ENCODE peak calls at places on chromosome 10, in six cellular contexts. K is endothelial cell; A is CD8-positive, alpha-beta T cell; S is NB4; B is AG04450; H is fibroblast of lung. X is an unnamed sample.

GRCh38 chr10:69956833-69957230 is 95.8 kb upstream of the MACROH2A2 start:
- DNase-seq in K (no peak), A (peak), S (no peak), B (no peak), H (no peak), X (no peak)

GRCh38 chr10:84208023-84208422 is 13.7 kb downstream of the CDHR1 start:
- DNase-seq in K (no peak), A (no peak), S (no peak), B (no peak), H (no peak), X (no peak)

GRCh38 chr10:30027057-30028005 is 32.1 kb downstream of the JCAD start:
- DNase-seq in K (no peak), A (peak), S (peak), B (no peak), H (no peak), X (no peak)

GRCh38 chr10:100890696-100891271 is 22.0 kb upstream of the SLF2 start:
- DNase-seq in K (no peak), A (peak), S (peak), B (peak), H (peak), X (no peak)

GRCh38 chr10:35545878-35546631 is 59.1 kb upstream of the GJD4 start:
- DNase-seq in K (no peak), A (no peak), S (no peak), B (no peak), H (peak), X (no peak)

GRCh38 chr10:31961264-31961663 is 32.6 kb upstream of the ARHGAP12 start:
- DNase-seq in K (no peak), A (no peak), S (no peak), B (no peak), H (no peak), X (no peak)

GRCh38 chr10:3909339-3909738 is 124.3 kb upstream of the KLF6 start:
- DNase-seq in K (no peak), A (no peak), S (no peak), B (no peak), H (no peak), X (no peak)

GRCh38 chr10:75398630-75399460 is 2.7 kb downstream of the ZNF503 start:
- DNase-seq in K (peak), A (no peak), S (no peak), B (no peak), H (peak), X (no peak)

GRCh38 chr10:88254091-88254490 is 329.0 kb downstream of the RNLS start:
- DNase-seq in K (no peak), A (no peak), S (peak), B (no peak), H (peak), X (no peak)

GRCh38 chr10:101566333-101567164 is 21.5 kb downstream of the POLL start:
- DNase-seq in K (peak), A (no peak), S (no peak), B (no peak), H (no peak), X (no peak)

GRCh38 chr10:79436066-79436849 is 9.2 kb downstream of the ZCCHC24 start:
- DNase-seq in K (no peak), A (no peak), S (no peak), B (no peak), H (no peak), X (no peak)

GRCh38 chr10:44995914-44996633 is 4.6 kb upstream of the ZNF22 start:
- DNase-seq in K (no peak), A (no peak), S (peak), B (no peak), H (peak), X (no peak)

GRCh38 chr10:43312612-43313011 is 45.7 kb upstream of the RASGEF1A start:
- DNase-seq in K (no peak), A (no peak), S (no peak), B (no peak), H (no peak), X (no peak)

GRCh38 chr10:44249490-44249889 is 135.4 kb downstream of the CXCL12 start:
- DNase-seq in K (no peak), A (no peak), S (no peak), B (no peak), H (no peak), X (no peak)

GRCh38 chr10:19891429-19891828 is 75.2 kb downstream of the PLXDC2 start:
- DNase-seq in K (no peak), A (no peak), S (no peak), B (no peak), H (no peak), X (no peak)

GRCh38 chr10:85655394-85655793 is 711.2 kb downstream of the GRID1 start:
- DNase-seq in K (no peak), A (no peak), S (no peak), B (no peak), H (no peak), X (no peak)

GRCh38 chr10:31018977-31019376 is 12.7 kb downstream of the ZNF438 start:
- DNase-seq in K (no peak), A (no peak), S (no peak), B (no peak), H (no peak), X (no peak)

GRCh38 chr10:47364911-47365310 is 16.7 kb downstream of the RBP3 start:
- DNase-seq in K (no peak), A (no peak), S (no peak), B (no peak), H (no peak), X (no peak)

GRCh38 chr10:24202181-24202570 is 6.8 kb upstream of the KIAA1217 start:
- DNase-seq in K (no peak), A (no peak), S (no peak), B (no peak), H (no peak), X (no peak)

GRCh38 chr10:59366310-59366709 is 4.0 kb upstream of the FAM13C start:
- DNase-seq in K (peak), A (no peak), S (no peak), B (no peak), H (no peak), X (no peak)

GRCh38 chr10:114103286-114103685 is 59.6 kb downstream of the ADRB1 start:
- DNase-seq in K (no peak), A (no peak), S (peak), B (peak), H (peak), X (no peak)

GRCh38 chr10:124298891-124299290 is 119.8 kb downstream of the OAT start:
- DNase-seq in K (no peak), A (no peak), S (no peak), B (no peak), H (no peak), X (no peak)

GRCh38 chr10:98269435-98269912 is 1.5 kb upstream of the LOXL4 start:
- DNase-seq in K (no peak), A (no peak), S (no peak), B (peak), H (peak), X (peak)

GRCh38 chr10:118259288-118259906 is 82.7 kb downstream of the FAM204A start:
- DNase-seq in K (peak), A (no peak), S (peak), B (no peak), H (peak), X (no peak)

GRCh38 chr10:550665-551460 is 138.6 kb downstream of the DIP2C start:
- DNase-seq in K (no peak), A (no peak), S (no peak), B (no peak), H (no peak), X (no peak)

GRCh38 chr10:20954519-20954918 is 57.4 kb upstream of the NEBL start:
- DNase-seq in K (no peak), A (no peak), S (no peak), B (no peak), H (no peak), X (no peak)

GRCh38 chr10:42640610-42641229 is 2.4 kb upstream of the ZNF33B start:
- DNase-seq in K (no peak), A (no peak), S (no peak), B (no peak), H (no peak), X (no peak)

GRCh38 chr10:44039599-44039998 is 345.3 kb downstream of the CXCL12 start:
- DNase-seq in K (no peak), A (no peak), S (no peak), B (no peak), H (no peak), X (no peak)

GRCh38 chr10:69756279-69756678 is 45.4 kb upstream of the COL13A1 start:
- DNase-seq in K (no peak), A (no peak), S (no peak), B (no peak), H (no peak), X (no peak)

GRCh38 chr10:86732771-86733170 is 23.6 kb upstream of the BMPR1A start:
- DNase-seq in K (no peak), A (no peak), S (no peak), B (no peak), H (no peak), X (no peak)

GRCh38 chr10:102243304-102243703 is 2.0 kb upstream of the PITX3 start:
- DNase-seq in K (no peak), A (no peak), S (no peak), B (no peak), H (peak), X (no peak)

GRCh38 chr10:1654811-1655356 is 82.4 kb downstream of the ADARB2 start:
- DNase-seq in K (no peak), A (no peak), S (no peak), B (no peak), H (no peak), X (no peak)

GRCh38 chr10:97724341-97724941 is 10.9 kb downstream of the MARVELD1 start:
- DNase-seq in K (no peak), A (no peak), S (peak), B (no peak), H (peak), X (no peak)

GRCh38 chr10:117163061-117163953 is 25.2 kb upstream of the VAX1 start:
- DNase-seq in K (peak), A (no peak), S (no peak), B (no peak), H (no peak), X (no peak)

GRCh38 chr10:46272863-46273415 is 13.9 kb upstream of the ANTXRL start:
- DNase-seq in K (no peak), A (peak), S (no peak), B (no peak), H (no peak), X (no peak)

DNA sequence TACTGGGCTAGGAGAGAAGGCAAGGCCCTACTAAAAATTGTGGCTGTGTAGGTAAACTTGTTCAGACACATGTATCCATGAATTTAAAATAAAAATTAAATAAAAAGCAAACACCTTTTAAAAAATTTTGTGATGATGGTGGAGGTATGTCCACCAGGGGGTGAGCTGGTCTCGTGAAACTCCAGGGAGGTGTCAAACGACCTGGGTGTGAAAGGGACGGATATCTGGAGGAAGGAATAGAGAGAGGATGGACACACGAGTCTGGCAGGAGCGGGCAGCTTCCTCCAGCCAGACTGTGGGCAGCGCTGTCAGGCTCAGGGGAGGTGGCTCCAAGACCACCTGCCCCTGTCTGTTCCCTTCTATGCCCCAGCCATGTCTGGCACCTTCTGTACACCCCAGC is 34.8 kb upstream of the DMBT1 start:
- DNase-seq in K (peak), A (no peak), S (peak), B (no peak), H (no peak), X (no peak)
- TF ChIP-seq CTCF in K (peak), A (no peak), S (peak), B (no peak), H (no peak), X (no peak)

GRCh38 chr10:94075521-94075920 is 81.8 kb downstream of the PLCE1 start:
- DNase-seq in K (no peak), A (no peak), S (no peak), B (no peak), H (no peak), X (no peak)

GRCh38 chr10:94074462-94074861 is 80.7 kb downstream of the PLCE1 start:
- DNase-seq in K (no peak), A (no peak), S (no peak), B (no peak), H (no peak), X (no peak)

GRCh38 chr10:94080108-94080507 is 86.4 kb downstream of the PLCE1 start:
- DNase-seq in K (no peak), A (no peak), S (no peak), B (no peak), H (no peak), X (no peak)

GRCh38 chr10:94077042-94077441 is 83.3 kb downstream of the PLCE1 start:
- DNase-seq in K (no peak), A (no peak), S (no peak), B (no peak), H (no peak), X (no peak)

GRCh38 chr10:94076325-94076841 is 82.7 kb downstream of the PLCE1 start:
- DNase-seq in K (no peak), A (no peak), S (no peak), B (peak), H (peak), X (no peak)
- TF ChIP-seq CTCF in K (peak), A (no peak), S (no peak), B (peak), H (peak), X (no peak)

GRCh38 chr10:123102673-123103072 is 33.1 kb upstream of the HMX3 start:
- DNase-seq in K (no peak), A (no peak), S (no peak), B (no peak), H (no peak), X (no peak)
- TF ChIP-seq CTCF in K (no peak), A (no peak), S (no peak), B (no peak), H (no peak), X (no peak)

DNA sequence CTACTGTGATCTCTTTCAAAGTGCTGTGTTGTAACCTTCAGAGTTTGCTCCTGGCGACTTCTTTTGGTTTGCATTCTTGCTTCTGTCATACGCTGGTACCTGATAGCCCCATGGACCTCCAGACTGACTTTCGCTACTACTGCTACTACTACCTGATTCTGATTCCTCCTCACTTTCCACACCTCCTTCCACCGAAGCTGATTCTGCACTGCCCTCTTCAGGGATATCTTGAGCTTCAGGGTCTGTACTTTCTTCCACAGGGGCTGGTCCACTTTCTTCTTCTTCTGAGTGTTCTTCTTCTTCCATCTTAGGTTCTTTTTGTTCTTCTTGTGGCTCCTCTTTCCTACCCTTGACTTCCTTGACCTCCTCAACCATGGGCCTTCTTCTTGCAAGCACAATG is 992.4 kb downstream of the PCDH15 start:
- DNase-seq in K (no peak), A (no peak), S (no peak), B (no peak), H (no peak), X (no peak)
- TF ChIP-seq CTCF in K (no peak), A (no peak), S (no peak), B (no peak), H (no peak), X (no peak)

GRCh38 chr10:17062009-17062408 is 67.6 kb downstream of the CUBN start:
- DNase-seq in K (no peak), A (no peak), S (no peak), B (no peak), H (peak), X (no peak)

GRCh38 chr10:17061418-17061817 is 68.2 kb downstream of the CUBN start:
- DNase-seq in K (no peak), A (no peak), S (no peak), B (no peak), H (no peak), X (no peak)

GRCh38 chr10:17065273-17065672 is 64.3 kb downstream of the CUBN start:
- DNase-seq in K (no peak), A (no peak), S (no peak), B (no peak), H (no peak), X (no peak)

GRCh38 chr10:17064435-17064834 is 65.2 kb downstream of the CUBN start:
- DNase-seq in K (no peak), A (no peak), S (no peak), B (no peak), H (no peak), X (no peak)

DNA sequence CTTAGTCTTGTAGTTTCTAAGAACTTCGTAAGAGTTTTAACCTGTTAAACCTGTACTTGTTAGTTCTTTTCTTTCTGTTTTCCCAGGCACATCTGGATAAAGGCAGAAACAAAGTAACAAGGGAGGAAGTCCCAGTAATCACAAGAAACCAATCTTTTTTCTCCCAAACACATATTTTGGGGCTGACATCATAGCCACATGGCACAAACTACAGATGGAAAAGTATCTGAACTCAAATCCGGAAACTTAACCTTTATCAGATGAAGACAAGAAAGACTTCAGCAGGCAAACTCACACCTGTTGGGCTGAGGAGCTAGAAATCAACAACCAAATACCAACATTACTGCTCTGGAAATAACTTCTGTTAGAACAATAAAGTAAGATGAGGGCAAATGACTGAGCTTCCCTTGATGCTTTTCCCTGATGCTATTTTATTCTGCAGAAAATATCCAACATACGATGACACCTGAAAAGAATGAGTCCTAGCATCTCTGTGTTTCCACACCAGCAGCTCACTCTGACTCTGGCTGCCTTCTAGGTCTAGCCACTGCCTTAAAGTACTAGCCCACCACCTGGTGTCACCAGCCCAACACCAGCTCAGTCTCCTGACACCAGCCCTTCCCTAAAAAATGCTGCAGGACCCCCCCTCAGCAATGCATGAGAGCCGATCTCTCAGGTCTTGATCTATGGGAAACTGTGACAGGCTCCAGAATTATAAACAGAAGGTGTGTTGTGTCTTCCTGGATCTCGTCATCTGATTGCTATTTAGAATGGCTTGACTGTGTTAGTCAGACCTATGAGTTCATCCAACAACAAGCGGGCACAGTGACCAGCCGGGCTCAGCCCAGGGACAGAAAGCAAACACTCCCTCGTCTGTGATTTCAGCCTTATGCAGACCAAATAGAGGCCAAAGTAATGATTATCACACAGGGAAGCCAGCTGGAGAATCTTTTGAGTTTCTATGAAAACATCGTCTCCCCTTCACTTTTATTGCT is 66.8 kb downstream of the CUBN start:
- DNase-seq in K (no peak), A (no peak), S (no peak), B (peak), H (peak), X (peak)
- TF ChIP-seq CTCF in K (no peak), A (no peak), S (no peak), B (no peak), H (no peak), X (no peak)

DNA sequence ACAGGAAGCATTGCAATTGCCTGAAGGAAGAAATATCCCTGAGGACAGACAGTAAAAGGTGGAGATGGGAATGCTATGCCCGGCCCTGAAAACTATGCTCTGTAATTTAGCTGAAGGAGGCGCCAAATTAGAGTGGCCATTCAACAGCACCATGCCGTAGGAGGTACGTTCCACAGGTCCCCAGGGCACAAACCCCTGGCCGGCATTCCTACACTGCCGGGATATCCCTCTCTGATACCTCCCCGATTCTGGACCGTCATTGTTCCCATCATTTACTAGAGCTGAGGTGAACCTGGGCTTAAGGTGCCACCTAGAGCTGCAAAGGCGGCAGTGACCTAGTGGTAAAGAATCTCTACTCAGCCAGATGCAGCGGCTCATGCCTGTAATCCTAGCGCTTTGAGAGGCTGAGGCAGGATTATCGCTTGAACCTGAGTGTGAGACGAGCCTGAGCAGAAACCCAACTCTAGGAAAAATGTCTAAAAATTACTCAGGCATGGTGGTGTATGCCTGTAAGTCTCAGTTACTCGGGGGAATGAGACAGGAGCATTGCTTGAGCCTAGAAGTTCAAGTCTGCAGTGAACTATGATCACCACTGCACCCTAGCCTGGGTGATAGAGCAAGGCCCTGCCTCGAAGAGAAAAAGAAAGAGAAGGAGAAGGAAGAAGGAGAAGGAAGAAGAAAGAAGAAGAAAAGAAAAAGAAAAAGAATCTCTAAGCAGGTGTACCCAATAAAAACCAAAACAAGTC is 53.0 kb upstream of the TNKS2 start:
- DNase-seq in K (peak), A (no peak), S (no peak), B (no peak), H (peak), X (no peak)
- TF ChIP-seq CTCF in K (no peak), A (no peak), S (no peak), B (peak), H (no peak), X (no peak)

GRCh38 chr10:33238643-33239042 is 95.8 kb downstream of the NRP1 start:
- DNase-seq in K (no peak), A (no peak), S (no peak), B (peak), H (peak), X (no peak)

GRCh38 chr10:33240265-33240664 is 94.2 kb downstream of the NRP1 start:
- DNase-seq in K (no peak), A (no peak), S (no peak), B (no peak), H (no peak), X (no peak)

GRCh38 chr10:33237736-33238624 is 96.5 kb downstream of the NRP1 start:
- DNase-seq in K (no peak), A (no peak), S (no peak), B (peak), H (peak), X (no peak)

GRCh38 chr10:33240931-33241330 is 93.5 kb downstream of the NRP1 start:
- DNase-seq in K (no peak), A (no peak), S (peak), B (no peak), H (peak), X (no peak)

GRCh38 chr10:33239257-33239656 is 95.2 kb downstream of the NRP1 start:
- DNase-seq in K (no peak), A (no peak), S (no peak), B (no peak), H (no peak), X (no peak)
- TF ChIP-seq CTCF in K (no peak), A (no peak), S (no peak), B (no peak), H (no peak), X (no peak)

GRCh38 chr10:93115661-93116383 is 42.1 kb downstream of the CYP26A1 start:
- DNase-seq in K (peak), A (peak), S (peak), B (no peak), H (peak), X (peak)
- TF ChIP-seq CTCF in K (peak), A (no peak), S (peak), B (peak), H (peak), X (no peak)

X was measured in omental fat pad.